ENCODE peak calls at places on chromosomes 7 and 10, in eight cellular contexts. Y is RWPE1, S is AG09309, P is cardiac fibroblast, I is GM10248, U is fibroblast of villous mesenchyme, F is nephron progenitor cell, T is astrocyte. H is an unnamed sample.
A peak's percentile ranks its signal among the peaks of the same experiment; 100 is the strongest.

GRCh38 chr7:2373124-2373556 is 18.5 kb downstream of the EIF3B start:
- DNase-seq in S (no peak), F (no peak), Y (no peak), P (no peak), T (no peak), U (no peak), I (no peak), H (no peak)

GRCh38 chr10:116538461-116538860 is 7.3 kb upstream of the PNLIP start:
- DNase-seq in Y (peak; percentile 57), T (peak; percentile 22), S (no peak), F (no peak), U (peak; percentile 0), P (no peak), I (no peak), H (no peak)

GRCh38 chr7:116588641-116589594 is 64.1 kb downstream of the CAV1 start:
- DNase-seq in T (peak; percentile 56), Y (peak; percentile 31), U (peak; percentile 79), P (peak; percentile 82), F (peak; percentile 15), I (no peak), S (no peak), H (no peak)

GRCh38 chr10:24349379-24350110 is 140.6 kb downstream of the KIAA1217 start:
- DNase-seq in P (peak; percentile 42), Y (peak; percentile 29), I (no peak), U (peak; percentile 43), T (peak; percentile 60), S (peak; percentile 32), F (no peak), H (no peak)

GRCh38 chr10:84095821-84096497 is 43.4 kb upstream of the GHITM start:
- DNase-seq in T (peak; percentile 39), I (no peak), F (no peak), U (no peak), Y (no peak), P (peak; percentile 88), S (no peak), H (no peak)

GRCh38 chr7:36735172-36735571 is 10.9 kb upstream of the AOAH start:
- DNase-seq in U (no peak), F (no peak), T (peak; percentile 42), S (no peak), Y (no peak), P (no peak), I (no peak), H (no peak)

GRCh38 chr7:69402696-69403095 is 195.6 kb upstream of the AUTS2 start:
- DNase-seq in T (no peak), P (no peak), I (no peak), F (no peak), U (no peak), S (no peak), Y (no peak), H (no peak)

GRCh38 chr10:24215193-24215592 is 6.3 kb downstream of the KIAA1217 start:
- DNase-seq in F (no peak), T (peak; percentile 34), S (no peak), P (no peak), Y (no peak), I (no peak), U (no peak), H (no peak)

GRCh38 chr7:3464900-3465622 is 164.0 kb downstream of the SDK1 start:
- DNase-seq in F (no peak), P (no peak), U (no peak), Y (no peak), S (no peak), I (no peak), T (no peak), H (no peak)

GRCh38 chr7:34875481-34875880 is 161.8 kb downstream of the DPY19L1 start:
- DNase-seq in P (no peak), S (no peak), F (no peak), T (no peak), I (no peak), Y (no peak), U (no peak), H (no peak)

GRCh38 chr7:132858251-132858650 is 223.6 kb downstream of the CHCHD3 start:
- DNase-seq in P (no peak), T (no peak), U (no peak), S (no peak), Y (no peak), F (no peak), I (no peak), H (no peak)

GRCh38 chr7:35450456-35450855 is 196.6 kb upstream of the TBX20 start:
- DNase-seq in T (no peak), F (no peak), S (no peak), U (no peak), Y (no peak), P (no peak), I (no peak), H (no peak)

GRCh38 chr7:158283016-158283974 is 304.3 kb downstream of the PTPRN2 start:
- DNase-seq in Y (no peak), P (no peak), S (no peak), U (no peak), I (no peak), T (no peak), F (no peak), H (no peak)
- TF ChIP-seq CTCF in Y (no peak), P (no peak), S (no peak), U (no peak), I (no peak), T (no peak), F (no peak), H (no peak)

DNA sequence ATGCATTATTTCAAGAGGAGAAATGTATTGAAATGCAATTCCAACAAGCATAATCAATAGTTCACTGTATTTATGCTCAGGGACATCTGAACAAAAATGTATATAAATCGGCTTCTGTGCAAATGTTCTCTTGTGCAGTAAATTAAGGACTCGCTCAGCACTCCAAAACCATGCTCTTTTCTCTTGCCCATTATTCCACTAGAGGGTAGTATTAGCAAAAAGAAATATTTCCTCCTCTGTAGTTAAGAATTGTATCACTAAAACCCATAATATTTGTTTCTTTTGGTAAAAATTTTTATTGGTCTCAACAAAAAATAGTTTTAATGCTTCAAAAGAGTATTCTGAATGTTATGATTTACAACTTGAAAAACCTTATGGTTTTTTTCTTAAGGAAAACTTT is 803.1 kb downstream of the PCDH15 start:
- DNase-seq in S (no peak), T (no peak), Y (peak; percentile 4), F (no peak), P (no peak), U (no peak), I (no peak), H (no peak)
- TF ChIP-seq CTCF in S (no peak), T (peak; percentile 16), Y (peak; percentile 30), F (peak; percentile 37), P (no peak), U (no peak), I (no peak), H (no peak)

GRCh38 chr7:150803161-150803860 is 2.7 kb downstream of the TMEM176A start:
- DNase-seq in T (no peak), S (no peak), P (no peak), Y (no peak), I (no peak), F (no peak), U (no peak), H (no peak)

GRCh38 chr7:150806454-150806853 is 5.9 kb downstream of the TMEM176A start:
- DNase-seq in T (no peak), U (no peak), Y (no peak), F (no peak), I (no peak), P (no peak), S (no peak), H (no peak)

GRCh38 chr7:150805864-150806263 is 5.3 kb downstream of the TMEM176A start:
- DNase-seq in U (no peak), F (no peak), I (no peak), Y (no peak), T (no peak), S (no peak), P (no peak), H (no peak)

GRCh38 chr7:150804802-150805201 is 4.2 kb downstream of the TMEM176A start:
- DNase-seq in F (no peak), S (no peak), P (no peak), U (no peak), Y (no peak), I (no peak), T (no peak), H (no peak)

GRCh38 chr7:150806863-150807262 is 6.3 kb downstream of the TMEM176A start:
- DNase-seq in I (no peak), P (no peak), U (no peak), Y (no peak), T (no peak), F (no peak), S (no peak), H (no peak)
- TF ChIP-seq CTCF in I (no peak), P (no peak), U (no peak), Y (no peak), T (no peak), F (no peak), S (no peak), H (no peak)

GRCh38 chr10:9205558-9205957 is 1151.1 kb downstream of the GATA3 start:
- DNase-seq in F (no peak), S (no peak), U (no peak), P (no peak), Y (no peak), I (no peak), T (no peak), H (no peak)

GRCh38 chr10:9214618-9215017 is 1160.1 kb downstream of the GATA3 start:
- DNase-seq in F (no peak), U (no peak), S (no peak), T (no peak), P (no peak), Y (no peak), I (no peak), H (no peak)

GRCh38 chr10:9211228-9211627 is 1156.7 kb downstream of the GATA3 start:
- DNase-seq in I (no peak), S (no peak), Y (no peak), U (no peak), P (no peak), T (no peak), F (no peak), H (no peak)

GRCh38 chr10:9215121-9215520 is 1160.6 kb downstream of the GATA3 start:
- DNase-seq in I (no peak), Y (no peak), P (no peak), F (no peak), T (no peak), U (no peak), S (no peak), H (no peak)

DNA sequence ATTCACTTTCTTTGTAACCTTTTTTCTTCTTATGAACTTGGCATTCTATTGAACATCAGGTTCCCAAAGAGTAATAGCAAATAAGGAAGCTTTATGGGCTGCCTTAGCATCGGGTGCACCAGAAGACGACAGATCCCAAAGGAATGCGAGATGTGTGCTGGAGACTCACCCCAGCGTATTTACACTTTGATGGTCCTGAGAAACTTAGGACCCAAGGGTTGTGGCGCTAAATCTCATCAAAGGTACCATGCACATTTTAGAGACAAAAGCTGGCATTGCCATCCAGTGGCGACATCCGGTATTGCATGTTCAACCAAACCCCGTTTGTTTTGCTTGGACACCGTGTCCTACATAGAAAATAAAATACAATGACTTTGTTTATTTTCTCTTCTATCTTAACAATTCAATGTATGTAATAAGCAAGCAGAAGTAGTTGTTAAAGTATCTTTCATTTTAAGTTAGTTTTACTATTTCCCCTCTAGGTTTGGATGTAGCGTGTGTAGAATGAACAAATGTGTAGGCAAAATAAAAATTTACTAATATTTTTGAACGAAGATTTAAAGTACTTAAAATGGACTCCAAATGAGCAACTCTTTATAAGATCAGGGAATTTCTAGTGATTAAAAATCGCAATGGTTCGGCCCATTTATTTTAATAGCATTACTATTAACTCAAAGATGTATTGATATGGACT is 1154.8 kb downstream of the GATA3 start:
- DNase-seq in S (no peak), T (peak; percentile 15), Y (peak; percentile 31), P (peak; percentile 73), U (peak; percentile 56), I (peak; percentile 39), F (peak; percentile 82), H (peak; percentile 15)
- TF ChIP-seq CTCF in S (peak; percentile 90), T (peak; percentile 93), Y (peak; percentile 82), P (peak; percentile 88), U (peak; percentile 82), I (peak; percentile 81), F (peak; percentile 91), H (peak; percentile 92)

H was measured in AG09319.